ENCODE peak calls at places on chromosomes 3 and 15, in six cellular contexts. F is Kasumi-1; P is lower leg skin; A is fibroblast of the conjunctiva; Q is activated T-helper 1 cell treated with anti-CD3 and anti-CD28 coated beads, Interleukin-2, amount 50 U/mL, for 16 hours; R is GF-D8. N is an unnamed sample.

GRCh38 chr15:78775472-78775871 is 35.8 kb downstream of the ADAMTS7 start:
- DNase-seq in F (no peak), P (no peak), A (no peak), Q (no peak), R (no peak), N (no peak)

GRCh38 chr15:52481915-52482314 is 46.8 kb downstream of the MYO5A start:
- DNase-seq in F (peak; percentile 99), P (no peak), A (no peak), Q (peak; percentile 15), R (peak; percentile 60), N (peak; percentile 21)

GRCh38 chr3:119145500-119146167 is at the start of gene TEX55:
- DNase-seq in F (peak; percentile 59), P (no peak), A (peak; percentile 21), Q (no peak), R (no peak), N (peak; percentile 66)

GRCh38 chr3:178562869-178563232 is 26.6 kb downstream of the KCNMB2 start:
- DNase-seq in F (no peak), P (no peak), A (peak; percentile 0), Q (no peak), R (no peak), N (no peak)

GRCh38 chr3:170497197-170497596 is 78.5 kb downstream of the CLDN11 start:
- DNase-seq in F (no peak), P (no peak), A (no peak), Q (no peak), R (no peak), N (no peak)

GRCh38 chr15:69042531-69042930 is 28.0 kb downstream of the NOX5 start:
- DNase-seq in F (no peak), P (no peak), A (no peak), Q (no peak), R (no peak), N (no peak)

GRCh38 chr3:42020681-42021307 is 58.9 kb upstream of the ULK4 start:
- DNase-seq in F (no peak), P (no peak), A (peak; percentile 29), Q (no peak), R (no peak), N (no peak)

GRCh38 chr3:25635038-25635437 is 29.7 kb downstream of the TOP2B start:
- DNase-seq in F (no peak), P (no peak), A (no peak), Q (no peak), R (no peak), N (no peak)

GRCh38 chr15:33654859-33655258 is 313.4 kb upstream of the CHRM5 start:
- DNase-seq in F (no peak), P (no peak), A (no peak), Q (no peak), R (no peak), N (no peak)

GRCh38 chr15:39588531-39589192 is 7.8 kb downstream of the THBS1 start:
- DNase-seq in F (no peak), P (no peak), A (no peak), Q (no peak), R (no peak), N (no peak)

GRCh38 chr3:73419179-73419803 is 205.4 kb downstream of the PDZRN3 start:
- DNase-seq in F (no peak), P (no peak), A (peak; percentile 22), Q (no peak), R (no peak), N (no peak)

GRCh38 chr3:185971579-185971978 is 33.8 kb upstream of the TRA2B start:
- DNase-seq in F (no peak), P (no peak), A (no peak), Q (no peak), R (no peak), N (no peak)

GRCh38 chr3:18556503-18556902 is 131.4 kb upstream of the SATB1 start:
- DNase-seq in F (peak; percentile 7), P (no peak), A (no peak), Q (peak; percentile 53), R (peak; percentile 27), N (no peak)

GRCh38 chr3:196868297-196868661 is 559 bp downstream of the SENP5 start:
- DNase-seq in F (peak; percentile 33), P (no peak), A (no peak), Q (no peak), R (no peak), N (peak; percentile 34)

GRCh38 chr3:30549600-30549999 is 56.8 kb upstream of the TGFBR2 start:
- DNase-seq in F (no peak), P (no peak), A (no peak), Q (no peak), R (no peak), N (peak; percentile 89)

GRCh38 chr15:41350057-41350717 is 17.5 kb downstream of the NUSAP1 start:
- DNase-seq in F (no peak), P (no peak), A (no peak), Q (no peak), R (no peak), N (no peak)

GRCh38 chr3:194386066-194386465 is 13.0 kb downstream of the GP5 start:
- DNase-seq in F (no peak), P (no peak), A (no peak), Q (no peak), R (no peak), N (no peak)

GRCh38 chr3:140216249-140216648 is 281.3 kb downstream of the CLSTN2 start:
- DNase-seq in F (peak; percentile 17), P (no peak), A (no peak), Q (no peak), R (no peak), N (peak; percentile 41)

GRCh38 chr3:183265713-183266417 is 12.8 kb downstream of the B3GNT5 start:
- DNase-seq in F (no peak), P (peak; percentile 47), A (no peak), Q (no peak), R (no peak), N (peak; percentile 71)

GRCh38 chr3:162512488-162512887 is 1015.9 kb downstream of the OTOL1 start:
- DNase-seq in F (no peak), P (no peak), A (no peak), Q (no peak), R (no peak), N (no peak)

GRCh38 chr3:107416138-107416537 is 38.9 kb downstream of the CCDC54 start:
- DNase-seq in F (no peak), P (no peak), A (no peak), Q (no peak), R (no peak), N (no peak)

GRCh38 chr3:133330043-133330442 is 69.8 kb upstream of the BFSP2 start:
- DNase-seq in F (no peak), P (no peak), A (no peak), Q (no peak), R (no peak), N (no peak)

GRCh38 chr15:83837946-83838571 is 184.1 kb downstream of the ADAMTSL3 start:
- DNase-seq in F (peak; percentile 24), P (no peak), A (no peak), Q (no peak), R (no peak), N (peak; percentile 76)

GRCh38 chr3:130699765-130700164 is 46.9 kb downstream of the PIK3R4 start:
- DNase-seq in F (peak; percentile 83), P (no peak), A (peak; percentile 16), Q (no peak), R (peak; percentile 27), N (peak; percentile 39)

GRCh38 chr3:72050048-72050632 is 265.2 kb upstream of the PROK2 start:
- DNase-seq in F (no peak), P (no peak), A (no peak), Q (no peak), R (no peak), N (no peak)

GRCh38 chr3:71862374-71863145 is 77.6 kb upstream of the PROK2 start:
- DNase-seq in F (no peak), P (no peak), A (peak; percentile 21), Q (no peak), R (no peak), N (no peak)

GRCh38 chr3:47293822-47294221 is 11.1 kb downstream of the KLHL18 start:
- DNase-seq in F (no peak), P (no peak), A (no peak), Q (no peak), R (no peak), N (no peak)

GRCh38 chr15:50051811-50052419 is 67.1 kb downstream of the ATP8B4 start:
- DNase-seq in F (peak; percentile 76), P (peak; percentile 51), A (peak; percentile 83), Q (no peak), R (peak; percentile 40), N (peak; percentile 66)

GRCh38 chr3:21672303-21672702 is 78.7 kb downstream of the ZNF385D start:
- DNase-seq in F (no peak), P (no peak), A (peak; percentile 48), Q (no peak), R (no peak), N (no peak)

GRCh38 chr3:57221883-57222282 is 5.6 kb upstream of the APPL1 start:
- DNase-seq in F (no peak), P (no peak), A (no peak), Q (no peak), R (no peak), N (peak; percentile 7)

GRCh38 chr3:123610331-123610730 is 25.5 kb upstream of the HACD2 start:
- DNase-seq in F (no peak), P (no peak), A (no peak), Q (no peak), R (peak; percentile 82), N (peak; percentile 49)

GRCh38 chr15:74957301-74958035 is 896 bp upstream of the RPP25 start:
- DNase-seq in F (no peak), P (peak; percentile 50), A (no peak), Q (no peak), R (no peak), N (peak; percentile 63)

GRCh38 chr3:191339313-191339917 is 9.1 kb upstream of the UTS2B start:
- DNase-seq in F (no peak), P (no peak), A (no peak), Q (no peak), R (no peak), N (no peak)

GRCh38 chr3:186895406-186895805 is 34.9 kb upstream of the ST6GAL1 start:
- DNase-seq in F (no peak), P (no peak), A (no peak), Q (no peak), R (no peak), N (no peak)

GRCh38 chr3:184679056-184679502 is 32.8 kb downstream of the MAGEF1 start:
- DNase-seq in F (no peak), P (no peak), A (peak; percentile 49), Q (no peak), R (no peak), N (peak; percentile 15)

GRCh38 chr3:41629072-41629471 is 332.8 kb downstream of the ULK4 start:
- DNase-seq in F (no peak), P (no peak), A (no peak), Q (no peak), R (no peak), N (no peak)

GRCh38 chr15:81023483-81024264 is 23.0 kb downstream of the TLNRD1 start:
- DNase-seq in F (peak; percentile 31), P (peak; percentile 81), A (peak; percentile 21), Q (no peak), R (peak; percentile 82), N (no peak)